ENCODE peak calls at places on chromosomes 6 and 20, in four cellular contexts. D, J, V and Z are unnamed samples. For H3K27me3, the result is how much of the 10 kb centered on the place peaks cover.

GRCh38 chr20:34129518-34130162 is 17.6 kb upstream of the EIF2S2 start:
- DNase-seq in D (peak), J (peak), V (peak), Z (peak)

GRCh38 chr6:127585123-127585522 is 8.1 kb downstream of the C6orf58 start:
- DNase-seq in D (no peak), J (no peak), V (no peak), Z (no peak)

GRCh38 chr20:37567671-37568588 is 40.3 kb upstream of the BLCAP start:
- DNase-seq in D (no peak), J (peak), V (no peak), Z (peak)

GRCh38 chr6:123520208-123520607 is 116.5 kb downstream of the TRDN start:
- DNase-seq in D (no peak), J (no peak), V (peak), Z (no peak)

GRCh38 chr6:16383607-16384206 is 145.3 kb downstream of the GMPR start:
- DNase-seq in D (no peak), J (no peak), V (no peak), Z (no peak)

GRCh38 chr6:2783188-2783957 is 18.2 kb downstream of the WRNIP1 start:
- DNase-seq in D (no peak), J (peak), V (no peak), Z (no peak)

GRCh38 chr20:49676581-49677291 is 36.9 kb downstream of the B4GALT5 start:
- DNase-seq in D (peak), J (no peak), V (peak), Z (no peak)

GRCh38 chr6:114108119-114109002 is 137.4 kb upstream of the HDAC2 start:
- DNase-seq in D (no peak), J (peak), V (peak), Z (peak)

GRCh38 chr6:136429264-136429663 is 121.0 kb downstream of the MAP7 start:
- DNase-seq in D (no peak), J (no peak), V (no peak), Z (no peak)

GRCh38 chr6:107114213-107114871 is 973 bp downstream of the BEND3 start:
- DNase-seq in D (peak), J (peak), V (peak), Z (peak)

GRCh38 chr6:17482711-17483110 is 89.3 kb downstream of the CAP2 start:
- DNase-seq in D (no peak), J (peak), V (no peak), Z (no peak)

GRCh38 chr20:64108731-64109389 is 1.5 kb upstream of the NPBWR2 start:
- DNase-seq in D (no peak), J (peak), V (no peak), Z (no peak)

GRCh38 chr6:156650896-156651295 is 126.3 kb upstream of the ARID1B start:
- DNase-seq in D (no peak), J (no peak), V (no peak), Z (no peak)

GRCh38 chr6:136655251-136656014 is 105.2 kb upstream of the MAP7 start:
- DNase-seq in D (no peak), J (no peak), V (no peak), Z (no peak)

GRCh38 chr6:65059568-65059967 is 647.5 kb downstream of the EYS start:
- DNase-seq in D (no peak), J (no peak), V (no peak), Z (no peak)

GRCh38 chr6:3977875-3978711 is 100.8 kb downstream of the FAM217A start:
- DNase-seq in D (peak), J (peak), V (peak), Z (peak)

GRCh38 chr20:362271-363254 is 15.7 kb downstream of the NRSN2 start:
- DNase-seq in D (no peak), J (peak), V (peak), Z (no peak)

GRCh38 chr6:46996860-46997641 is 45.1 kb downstream of the ADGRF1 start:
- DNase-seq in D (no peak), J (no peak), V (no peak), Z (no peak)

GRCh38 chr20:8131598-8132014 is 460 bp upstream of the PLCB1 start:
- DNase-seq in D (no peak), J (no peak), V (peak), Z (no peak)

GRCh38 chr20:8133816-8134451 is 1.9 kb downstream of the PLCB1 start:
- DNase-seq in D (no peak), J (no peak), V (no peak), Z (no peak)

GRCh38 chr20:8132632-8133587 is 844 bp downstream of the PLCB1 start:
- DNase-seq in D (peak), J (peak), V (peak), Z (peak)

GRCh38 chr20:8130840-8131526 is 1.1 kb upstream of the PLCB1 start:
- DNase-seq in D (no peak), J (no peak), V (no peak), Z (no peak)

DNA sequence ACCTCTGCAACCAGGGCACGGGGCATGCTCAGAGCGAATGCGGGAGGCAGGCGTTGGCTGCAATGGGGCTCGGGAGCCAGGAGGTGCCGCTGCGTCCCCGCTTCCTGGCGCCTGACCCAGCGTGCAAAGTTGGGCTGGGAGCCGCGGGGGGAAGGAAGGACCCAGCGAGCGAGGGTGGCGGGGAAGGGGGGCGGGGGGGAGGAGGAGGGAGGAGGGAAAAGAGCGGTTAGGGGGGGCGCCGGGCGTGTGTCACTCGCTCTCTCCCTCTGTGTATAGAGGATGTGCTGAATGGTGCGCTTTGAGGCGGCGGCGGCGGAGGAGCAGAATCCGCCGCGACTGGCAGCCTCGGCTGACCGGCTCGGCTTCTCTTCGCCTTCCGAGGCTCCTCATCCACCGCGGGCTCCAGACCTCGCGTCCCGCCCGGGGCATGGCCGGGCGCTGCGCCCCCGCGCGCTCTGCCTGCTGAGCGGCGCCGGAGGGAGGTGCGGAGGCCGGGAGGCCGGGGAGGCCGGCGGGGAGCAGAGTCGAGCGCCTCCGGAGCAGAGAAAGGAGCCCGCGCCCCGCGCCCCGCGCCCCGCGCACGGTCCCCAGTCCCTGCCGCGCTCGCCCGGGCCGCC is at the start of gene PLCB1:
- DNase-seq in D (peak), J (peak), V (peak), Z (peak)
- H3K27ac ChIP-seq in D (no peak), J (peak), V (peak), Z (no peak)

GRCh38 chr6:56023829-56024228 is 148.4 kb upstream of the BMP5 start:
- DNase-seq in D (no peak), J (peak), V (no peak), Z (no peak)

GRCh38 chr6:56019973-56020372 is 144.6 kb upstream of the BMP5 start:
- DNase-seq in D (no peak), J (no peak), V (no peak), Z (no peak)

GRCh38 chr6:56022678-56023077 is 147.3 kb upstream of the BMP5 start:
- DNase-seq in D (no peak), J (no peak), V (no peak), Z (no peak)

GRCh38 chr6:56024931-56025330 is 149.5 kb upstream of the BMP5 start:
- DNase-seq in D (no peak), J (no peak), V (no peak), Z (no peak)

DNA sequence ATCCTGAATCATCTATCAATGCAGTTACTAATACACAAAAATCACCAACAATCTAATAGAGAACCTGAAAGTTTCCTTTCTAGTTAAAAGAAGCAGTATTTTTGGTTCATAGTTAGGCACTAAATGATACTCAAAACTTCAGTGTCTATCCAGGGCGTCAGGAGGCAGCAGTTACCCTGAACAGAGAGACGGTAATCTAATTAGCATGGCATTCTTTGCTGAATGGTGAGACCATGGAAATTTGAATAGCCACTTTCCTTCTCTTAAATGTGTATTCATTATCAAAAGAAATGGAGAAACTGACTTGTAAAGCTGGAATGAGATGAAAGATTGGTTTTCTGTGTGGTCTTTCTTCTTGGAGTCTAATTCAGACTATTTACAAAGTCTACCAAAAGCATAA is 146.6 kb upstream of the BMP5 start:
- DNase-seq in D (no peak), J (peak), V (peak), Z (no peak)
- TF ChIP-seq CTCF in D (no peak), J (peak), V (no peak), Z (no peak)

DNA sequence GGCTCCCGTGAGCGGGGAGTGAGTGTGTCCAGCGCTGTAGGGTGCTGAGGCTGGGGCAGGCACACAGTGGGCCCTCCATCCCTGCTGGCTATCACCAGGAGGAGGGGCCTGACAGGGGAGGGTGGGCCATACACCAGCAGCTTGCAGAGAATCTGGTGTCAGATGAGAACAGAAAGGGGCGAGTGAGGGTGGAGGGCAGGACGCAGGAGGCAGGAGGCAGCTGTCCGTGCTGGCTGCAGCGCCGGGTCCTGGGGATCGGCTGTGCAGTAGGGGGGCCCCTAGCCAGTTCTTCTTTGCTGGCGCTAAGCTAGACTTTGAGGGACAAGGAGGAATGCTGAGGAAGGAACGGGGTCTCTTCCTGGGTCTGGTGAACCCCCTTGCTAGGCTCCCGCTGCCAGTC is 1.6 kb upstream of the CABLES2 start:
- DNase-seq in D (no peak), J (no peak), V (no peak), Z (no peak)
- H3K27me3 ChIP-seq in D (under half), J (under half), V (under half), Z (under half)

GRCh38 chr6:42120895-42121865 is 21.2 kb downstream of the C6orf132 start:
- DNase-seq in D (no peak), J (no peak), V (peak), Z (no peak)
- H3K27ac ChIP-seq in D (no peak), J (no peak), V (no peak), Z (no peak)

GRCh38 chr6:112026933-112027332 is 27.0 kb upstream of the CCN6 start:
- DNase-seq in D (no peak), J (no peak), V (no peak), Z (no peak)

GRCh38 chr6:112030965-112031660 is 22.8 kb upstream of the CCN6 start:
- DNase-seq in D (no peak), J (no peak), V (no peak), Z (no peak)

GRCh38 chr6:112030206-112030932 is 23.5 kb upstream of the CCN6 start:
- DNase-seq in D (no peak), J (no peak), V (no peak), Z (no peak)

GRCh38 chr6:112027942-112028674 is 25.8 kb upstream of the CCN6 start:
- DNase-seq in D (peak), J (no peak), V (peak), Z (peak)

GRCh38 chr6:112029045-112029822 is 24.7 kb upstream of the CCN6 start:
- DNase-seq in D (peak), J (peak), V (peak), Z (peak)
- TF ChIP-seq CTCF in D (peak), J (peak), V (peak), Z (peak)

DNA sequence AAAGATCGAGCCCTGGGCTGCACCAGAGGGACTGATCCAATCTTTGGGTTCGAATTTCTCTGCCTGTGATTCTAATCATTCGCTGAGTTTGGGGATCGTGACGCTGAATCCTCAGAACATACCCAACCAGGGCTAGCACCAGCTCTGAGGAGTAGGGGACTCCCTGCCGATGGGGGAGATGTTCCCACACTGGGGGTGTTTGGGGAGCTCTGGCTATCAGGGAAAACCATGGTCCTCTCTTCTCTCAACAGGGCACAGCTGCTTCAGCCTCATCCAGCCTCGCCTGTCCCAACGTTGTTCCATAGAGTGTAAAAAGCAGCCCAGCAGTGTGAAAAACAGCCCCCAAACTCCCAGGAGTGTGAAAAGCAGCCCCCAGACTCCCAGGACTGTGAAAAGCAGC is 136.6 kb downstream of the ANKRD60 start:
- DNase-seq in D (no peak), J (no peak), V (no peak), Z (no peak)
- H3K27me3 ChIP-seq in D (under half), J (under half), V (under half), Z (under half)

GRCh38 chr20:45782890-45783289 is 8.8 kb downstream of the WFDC3 start:
- DNase-seq in D (no peak), J (no peak), V (no peak), Z (no peak)

GRCh38 chr20:45779011-45779915 is 12.4 kb downstream of the WFDC3 start:
- DNase-seq in D (no peak), J (no peak), V (peak), Z (no peak)

GRCh38 chr20:45776931-45777330 is 14.8 kb downstream of the WFDC3 start:
- DNase-seq in D (no peak), J (no peak), V (no peak), Z (no peak)

GRCh38 chr20:45781391-45781931 is 10.2 kb downstream of the WFDC3 start:
- DNase-seq in D (no peak), J (no peak), V (peak), Z (no peak)

GRCh38 chr20:45780159-45780558 is 11.5 kb downstream of the WFDC3 start:
- DNase-seq in D (no peak), J (no peak), V (no peak), Z (no peak)
- H3K27ac ChIP-seq in D (no peak), J (no peak), V (peak), Z (no peak)

GRCh38 chr6:152206072-152206818 is 398.8 kb downstream of the ESR1 start:
- DNase-seq in D (peak), J (peak), V (no peak), Z (peak)
- TF ChIP-seq CTCF in D (peak), J (peak), V (peak), Z (peak)

DNA sequence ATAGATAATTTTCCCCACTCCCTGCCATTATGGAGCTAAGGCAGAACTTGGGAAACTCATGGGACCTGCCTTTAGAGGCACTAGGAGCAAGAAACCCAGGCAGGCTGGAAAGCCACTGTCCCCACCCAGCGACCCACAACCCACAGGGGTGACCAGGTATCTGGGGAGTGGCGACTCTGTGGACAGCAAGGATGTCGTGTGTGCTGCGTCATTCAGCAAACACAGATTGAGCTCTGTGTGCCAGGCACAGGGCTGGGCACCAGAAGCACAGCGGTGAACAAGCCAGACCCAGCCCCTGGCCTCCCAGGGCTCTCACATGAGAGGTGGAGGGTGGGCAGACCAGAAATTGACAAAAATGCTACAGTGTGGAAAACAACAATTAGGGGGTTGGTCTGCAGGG is 27.7 kb downstream of the DLGAP4 start:
- DNase-seq in D (no peak), J (no peak), V (no peak), Z (no peak)
- H3K27me3 ChIP-seq in D (under half), J (under half), V (under half), Z (under half)

GRCh38 chr6:6769466-6769865 is 180.9 kb downstream of the LY86 start:
- DNase-seq in D (no peak), J (no peak), V (no peak), Z (no peak)

GRCh38 chr6:6764764-6765434 is 176.4 kb downstream of the LY86 start:
- DNase-seq in D (no peak), J (no peak), V (no peak), Z (no peak)

GRCh38 chr6:6771964-6772363 is 183.4 kb downstream of the LY86 start:
- DNase-seq in D (no peak), J (no peak), V (no peak), Z (no peak)

GRCh38 chr6:6771224-6771915 is 182.8 kb downstream of the LY86 start:
- DNase-seq in D (no peak), J (no peak), V (no peak), Z (no peak)

DNA sequence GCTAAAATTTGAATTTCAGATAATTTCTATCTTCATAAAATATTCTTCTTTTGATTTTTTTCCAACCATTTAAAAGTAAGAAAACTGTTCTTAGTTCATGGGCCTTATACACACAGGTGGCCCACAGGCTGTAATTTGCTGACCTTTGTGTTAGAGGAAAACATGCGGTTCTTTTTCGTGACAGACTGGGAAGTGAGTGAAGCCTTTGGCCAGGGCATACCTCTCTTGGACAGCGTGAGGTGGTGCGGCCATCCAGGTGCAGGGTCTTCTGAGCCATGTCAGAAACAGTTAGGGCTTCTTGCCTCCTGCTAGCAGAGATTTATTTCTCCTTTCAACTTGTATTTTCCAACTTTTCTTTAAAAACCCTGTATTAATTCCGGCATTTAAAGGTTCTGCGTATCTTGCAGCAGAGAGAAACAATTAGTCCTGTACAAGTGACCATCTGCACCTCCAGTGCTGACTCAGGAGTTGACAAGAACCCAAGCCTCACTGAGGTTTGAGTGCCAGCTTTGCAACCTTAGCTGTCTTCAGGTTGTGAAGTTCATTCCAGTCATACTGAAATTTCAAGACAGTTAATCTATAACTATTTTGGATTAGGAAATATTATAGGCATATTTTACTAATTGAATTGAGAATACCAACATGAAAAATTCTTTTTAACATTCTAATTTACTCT is 177.8 kb downstream of the LY86 start:
- DNase-seq in D (no peak), J (no peak), V (no peak), Z (no peak)
- H3K27ac ChIP-seq in D (no peak), J (no peak), V (no peak), Z (no peak)